ENCODE peak calls at places on chromosomes 16 and 17, in seven cellular contexts. M is activated CD8-positive, alpha-beta T cell treated with anti-CD3 and anti-CD28 coated beads, Interleukin-2, amount 10 ng/mL, durations not matched to agents 7 days and 5 days; F is NB4; Q is dermis microvascular lymphatic vessel endothelial cell; N is EL; R is activated T-cell treated with anti-CD3 and anti-CD28 coated beads for 1 hour; W is A172. A is an unnamed sample.
A peak's percentile ranks its signal among the peaks of the same experiment; 100 is the strongest.

GRCh38 chr17:27315322-27315721 is 21.4 kb downstream of the WSB1 start:
- DNase-seq in N (peak; percentile 70), Q (no peak), R (no peak), W (no peak), M (no peak), F (no peak), A (peak; percentile 21)

GRCh38 chr16:67504190-67505021 is 21.1 kb upstream of the AGRP start:
- DNase-seq in R (no peak), W (peak; percentile 81), N (no peak), F (no peak), Q (peak; percentile 29), M (peak; percentile 85), A (no peak)

GRCh38 chr17:50647187-50647586 is 12.5 kb downstream of the ABCC3 start:
- DNase-seq in Q (no peak), R (no peak), N (no peak), F (no peak), M (no peak), W (no peak), A (no peak)

GRCh38 chr16:23847938-23848337 is 12.2 kb downstream of the PRKCB start:
- DNase-seq in W (no peak), R (peak; percentile 14), N (no peak), M (peak; percentile 80), F (peak; percentile 44), Q (no peak), A (no peak)

GRCh38 chr17:34852614-34853013 is 108.6 kb downstream of the CCT6B start:
- DNase-seq in R (no peak), Q (no peak), W (peak; percentile 32), N (no peak), F (no peak), M (no peak), A (peak; percentile 13)

GRCh38 chr16:88763502-88764053 is 21.4 kb downstream of the PIEZO1 start:
- DNase-seq in W (peak; percentile 79), Q (peak; percentile 77), N (no peak), F (no peak), M (no peak), R (no peak), A (peak; percentile 78)

GRCh38 chr17:17191346-17191792 is 14.8 kb downstream of the PLD6 start:
- DNase-seq in F (no peak), Q (peak; percentile 87), W (peak; percentile 89), R (no peak), N (peak; percentile 87), M (no peak), A (peak; percentile 77)

GRCh38 chr17:77451271-77451893 is 310.6 kb downstream of the SEC14L1 start:
- DNase-seq in Q (peak; percentile 73), N (peak; percentile 64), R (peak; percentile 57), M (peak; percentile 82), F (peak; percentile 48), W (no peak), A (peak; percentile 44)

GRCh38 chr17:53971361-53971760 is 148.6 kb downstream of the KIF2B start:
- DNase-seq in N (no peak), R (no peak), Q (no peak), F (no peak), W (no peak), M (no peak), A (no peak)

GRCh38 chr16:15682105-15682570 is 32.1 kb downstream of the NDE1 start:
- DNase-seq in R (peak; percentile 19), W (peak; percentile 82), Q (peak; percentile 86), M (peak; percentile 45), F (peak; percentile 70), N (peak; percentile 76), A (peak; percentile 84)

GRCh38 chr16:72723781-72724180 is 324.1 kb downstream of the ZFHX3 start:
- DNase-seq in Q (no peak), M (no peak), F (no peak), W (no peak), N (peak; percentile 61), R (no peak), A (peak; percentile 60)

GRCh38 chr17:47218896-47219430 is 9.8 kb downstream of the MYL4 start:
- DNase-seq in Q (no peak), W (no peak), M (no peak), F (no peak), R (no peak), N (no peak), A (no peak)

GRCh38 chr17:81867123-81867951 is 3.8 kb downstream of the ARHGDIA start:
- DNase-seq in N (peak; percentile 69), M (peak; percentile 38), F (peak; percentile 59), Q (peak; percentile 27), R (no peak), W (peak; percentile 48), A (peak; percentile 76)

GRCh38 chr16:86010680-86011141 is 111.7 kb downstream of the IRF8 start:
- DNase-seq in M (peak; percentile 63), N (no peak), W (no peak), F (peak; percentile 91), R (no peak), Q (no peak), A (no peak)